ENCODE peak calls at places on chromosome 5, in five cellular contexts. K is H54, F is NCI-H1092, L is NB4, Y is sciatic nerve. E is an unnamed sample.

GRCh38 chr5:141135718-141136266 is 786 bp downstream of the PCDHB5 start:
- DNase-seq in K (no peak), F (no peak), L (no peak), Y (no peak), E (no peak)

GRCh38 chr5:20077186-20077585 is 89.2 kb upstream of the CDH18 start:
- DNase-seq in K (no peak), F (no peak), L (no peak), Y (no peak), E (no peak)

GRCh38 chr5:80804332-80804731 is 149.5 kb upstream of the DHFR start:
- DNase-seq in K (no peak), F (no peak), L (no peak), Y (no peak), E (no peak)

GRCh38 chr5:169064093-169064492 is 236.8 kb downstream of the SLIT3 start:
- DNase-seq in K (no peak), F (no peak), L (no peak), Y (no peak), E (no peak)

GRCh38 chr5:115379622-115380344 is 83.3 kb upstream of the CCDC112 start:
- DNase-seq in K (no peak), F (no peak), L (no peak), Y (no peak), E (peak; percentile 26)

GRCh38 chr5:134464988-134465855 is 53.5 kb upstream of the CDKN2AIPNL start:
- DNase-seq in K (no peak), F (no peak), L (no peak), Y (peak; percentile 56), E (no peak)

GRCh38 chr5:119063579-119064379 is 7.1 kb upstream of the DMXL1 start:
- DNase-seq in K (no peak), F (no peak), L (peak; percentile 87), Y (no peak), E (peak; percentile 32)

GRCh38 chr5:23405316-23406068 is 101.9 kb upstream of the PRDM9 start:
- DNase-seq in K (no peak), F (no peak), L (peak; percentile 39), Y (no peak), E (no peak)

GRCh38 chr5:154220625-154221024 is 30.1 kb downstream of the GALNT10 start:
- DNase-seq in K (peak; percentile 35), F (no peak), L (no peak), Y (no peak), E (no peak)

GRCh38 chr5:114658179-114658578 is 296.3 kb downstream of the KCNN2 start:
- DNase-seq in K (no peak), F (no peak), L (no peak), Y (no peak), E (no peak)

GRCh38 chr5:6266671-6267197 is 111.6 kb downstream of the MED10 start:
- DNase-seq in K (no peak), F (no peak), L (no peak), Y (no peak), E (no peak)